ENCODE peak calls at places on chromosome 14, in seven cellular contexts. N is T-helper 2 cell, L is HTR-8/SVneo, H is activated T-cell treated with anti-CD3 and anti-CD28 coated beads for 48 hours, R is progenitor cell of endocrine pancreas, K is mucosa of descending colon, E is myocyte. B is an unnamed sample.

GRCh38 chr14:23442721-23443356 is 7.4 kb upstream of the MYH7 start:
- DNase-seq in N (no peak), L (no peak), H (no peak), R (no peak), K (no peak), E (peak; percentile 52), B (no peak)

GRCh38 chr14:61675291-61675690 is 20.0 kb upstream of the HIF1A start:
- DNase-seq in N (no peak), L (no peak), H (no peak), R (no peak), K (no peak), E (peak; percentile 77), B (no peak)

GRCh38 chr14:92482621-92483319 is 30.8 kb upstream of the RIN3 start:
- DNase-seq in N (no peak), L (no peak), H (no peak), R (no peak), K (no peak), E (no peak), B (no peak)

GRCh38 chr14:21112267-21112666 is 11.4 kb downstream of the TMEM253 start:
- DNase-seq in N (no peak), L (no peak), H (no peak), R (no peak), K (no peak), E (no peak), B (no peak)

GRCh38 chr14:81406863-81407262 is 6.7 kb upstream of the STON2 start:
- DNase-seq in N (no peak), L (no peak), H (no peak), R (no peak), K (no peak), E (peak; percentile 98), B (no peak)

GRCh38 chr14:92670177-92670576 is 78.2 kb downstream of the LGMN start:
- DNase-seq in N (no peak), L (no peak), H (no peak), R (no peak), K (no peak), E (peak; percentile 19), B (no peak)

GRCh38 chr14:81172353-81172752 is 48.4 kb downstream of the GTF2A1 start:
- DNase-seq in N (no peak), L (no peak), H (no peak), R (no peak), K (no peak), E (no peak), B (no peak)

GRCh38 chr14:99509871-99510555 is 28.8 kb downstream of the CCNK start:
- DNase-seq in N (no peak), L (no peak), H (no peak), R (no peak), K (no peak), E (no peak), B (no peak)

GRCh38 chr14:77424862-77425261 is 1.5 kb upstream of the NOXRED1 start:
- DNase-seq in N (no peak), L (no peak), H (no peak), R (no peak), K (no peak), E (no peak), B (no peak)

GRCh38 chr14:102986810-102987579 is 64.5 kb downstream of the AMN start:
- DNase-seq in N (no peak), L (no peak), H (no peak), R (no peak), K (no peak), E (no peak), B (peak; percentile 14)

GRCh38 chr14:89241934-89242670 is 174.9 kb downstream of the FOXN3 start:
- DNase-seq in N (no peak), L (no peak), H (no peak), R (no peak), K (no peak), E (no peak), B (no peak)

GRCh38 chr14:64563696-64564095 is 13.9 kb downstream of the PPP1R36 start:
- DNase-seq in N (no peak), L (no peak), H (no peak), R (no peak), K (no peak), E (peak; percentile 61), B (no peak)

GRCh38 chr14:75127903-75128595 is 1.2 kb upstream of the NEK9 start:
- DNase-seq in N (no peak), L (no peak), H (no peak), R (no peak), K (no peak), E (no peak), B (peak; percentile 19)

GRCh38 chr14:96383445-96383844 is 8.5 kb upstream of the AK7 start:
- DNase-seq in N (no peak), L (no peak), H (no peak), R (no peak), K (no peak), E (no peak), B (no peak)

GRCh38 chr14:69625299-69626131 is 14.1 kb downstream of the SUSD6 start:
- DNase-seq in N (peak; percentile 26), L (no peak), H (peak; percentile 74), R (no peak), K (peak; percentile 79), E (no peak), B (no peak)

GRCh38 chr14:64200170-64200569 is 94.0 kb downstream of the ESR2 start:
- DNase-seq in N (no peak), L (no peak), H (no peak), R (no peak), K (no peak), E (no peak), B (no peak)

GRCh38 chr14:77094672-77095284 is 3.3 kb upstream of the CIPC start:
- DNase-seq in N (peak; percentile 31), L (peak; percentile 85), H (peak; percentile 52), R (peak; percentile 71), K (no peak), E (peak; percentile 86), B (peak; percentile 73)

GRCh38 chr14:103444837-103445524 is 59.8 kb downstream of the MARK3 start:
- DNase-seq in N (no peak), L (no peak), H (no peak), R (no peak), K (no peak), E (no peak), B (no peak)

GRCh38 chr14:36515105-36515593 is 4.9 kb downstream of the NKX2-1 start:
- DNase-seq in N (no peak), L (no peak), H (no peak), R (no peak), K (no peak), E (no peak), B (no peak)

GRCh38 chr14:69879175-69880047 is at the start of gene SMOC1:
- DNase-seq in N (no peak), L (peak; percentile 100), H (peak; percentile 23), R (peak; percentile 78), K (peak; percentile 61), E (no peak), B (no peak)

GRCh38 chr14:103442288-103442687 is 57.1 kb downstream of the MARK3 start:
- DNase-seq in N (no peak), L (no peak), H (no peak), R (no peak), K (no peak), E (no peak), B (no peak)

GRCh38 chr14:105979446-105979845 is 453.1 kb downstream of the TMEM121 start:
- DNase-seq in N (no peak), L (no peak), H (no peak), R (no peak), K (no peak), E (no peak), B (no peak)

GRCh38 chr14:104934380-104934733 is 9.7 kb downstream of the PLD4 start:
- DNase-seq in N (no peak), L (no peak), H (no peak), R (no peak), K (no peak), E (no peak), B (no peak)

GRCh38 chr14:73916324-73916723 is 29.7 kb downstream of the ZNF410 start:
- DNase-seq in N (no peak), L (no peak), H (no peak), R (no peak), K (no peak), E (no peak), B (no peak)

GRCh38 chr14:78448483-78449094 is 278.4 kb downstream of the NRXN3 start:
- DNase-seq in N (no peak), L (peak; percentile 22), H (peak; percentile 27), R (peak; percentile 60), K (no peak), E (peak; percentile 34), B (peak; percentile 23)

GRCh38 chr14:93332032-93332852 is 594 bp downstream of the BTBD7 start:
- DNase-seq in N (no peak), L (peak; percentile 31), H (peak; percentile 26), R (peak; percentile 68), K (peak; percentile 74), E (peak; percentile 61), B (peak; percentile 44)

GRCh38 chr14:72921396-72921795 is 4.9 kb upstream of the DCAF4 start:
- DNase-seq in N (no peak), L (no peak), H (no peak), R (no peak), K (no peak), E (no peak), B (no peak)

GRCh38 chr14:100239200-100239839 is 376 bp downstream of the YY1 start:
- DNase-seq in N (peak; percentile 14), L (no peak), H (no peak), R (peak; percentile 25), K (peak; percentile 78), E (no peak), B (no peak)

GRCh38 chr14:20455355-20456300 is 602 bp downstream of the APEX1 start:
- DNase-seq in N (peak; percentile 37), L (no peak), H (peak; percentile 16), R (peak; percentile 27), K (peak; percentile 77), E (no peak), B (no peak)

GRCh38 chr14:65470404-65470880 is 57.9 kb downstream of the FUT8 start:
- DNase-seq in N (no peak), L (no peak), H (no peak), R (no peak), K (no peak), E (no peak), B (no peak)

GRCh38 chr14:26888592-26888991 is 290.8 kb upstream of the NOVA1 start:
- DNase-seq in N (no peak), L (no peak), H (no peak), R (no peak), K (no peak), E (no peak), B (no peak)

GRCh38 chr14:74562515-74563232 is 49.4 kb downstream of the LTBP2 start:
- DNase-seq in N (no peak), L (peak; percentile 53), H (no peak), R (no peak), K (no peak), E (no peak), B (no peak)

GRCh38 chr14:68580676-68581075 is 212.2 kb downstream of the ZFP36L1 start:
- DNase-seq in N (no peak), L (no peak), H (no peak), R (no peak), K (no peak), E (peak; percentile 91), B (no peak)

GRCh38 chr14:69138189-69138535 is 14.8 kb downstream of the DCAF5 start:
- DNase-seq in N (no peak), L (no peak), H (no peak), R (no peak), K (no peak), E (no peak), B (no peak)

GRCh38 chr14:89740241-89740640 is 214.3 kb downstream of the EFCAB11 start:
- DNase-seq in N (no peak), L (no peak), H (no peak), R (no peak), K (no peak), E (no peak), B (no peak)

B was measured in LoVo.